ENCODE peak calls at places on chromosomes 4 and X, in nine cellular contexts. One of them, this sample, is unnamed.

GRCh38 chrX:72572248-72573157 is at the start of gene HDAC8:
- DNase-seq in uterus: peak
- DNase-seq in heart left ventricle: peak
- DNase-seq in Peyer's patch: peak
- DNase-seq in HCT116: peak
- DNase-seq in ovary: peak
- DNase-seq in lower leg skin: peak
- DNase-seq in adrenal gland: peak
- DNase-seq in breast epithelium: peak
- DNase-seq in this sample: peak

GRCh38 chr4:20252656-20253271 is 1.1 kb downstream of the SLIT2 start:
- DNase-seq in uterus: peak
- DNase-seq in heart left ventricle: peak
- DNase-seq in Peyer's patch: no peak
- DNase-seq in HCT116: no peak
- DNase-seq in ovary: peak
- DNase-seq in lower leg skin: peak
- DNase-seq in adrenal gland: peak
- DNase-seq in breast epithelium: peak
- DNase-seq in this sample: peak

GRCh38 chr4:169311643-169312365 is 41.0 kb upstream of the SH3RF1 start:
- DNase-seq in uterus: no peak
- DNase-seq in heart left ventricle: no peak
- DNase-seq in Peyer's patch: no peak
- DNase-seq in HCT116: peak
- DNase-seq in ovary: peak
- DNase-seq in lower leg skin: no peak
- DNase-seq in adrenal gland: peak
- DNase-seq in breast epithelium: no peak
- DNase-seq in this sample: no peak

GRCh38 chr4:8046925-8047541 is 107.4 kb upstream of the AFAP1 start:
- DNase-seq in uterus: no peak
- DNase-seq in heart left ventricle: no peak
- DNase-seq in Peyer's patch: no peak
- DNase-seq in HCT116: no peak
- DNase-seq in ovary: no peak
- DNase-seq in lower leg skin: no peak
- DNase-seq in adrenal gland: no peak
- DNase-seq in breast epithelium: no peak
- DNase-seq in this sample: peak

GRCh38 chrX:57227691-57228090 is 58.8 kb upstream of the FAAH2 start:
- DNase-seq in uterus: no peak
- DNase-seq in heart left ventricle: no peak
- DNase-seq in Peyer's patch: no peak
- DNase-seq in HCT116: no peak
- DNase-seq in ovary: no peak
- DNase-seq in lower leg skin: no peak
- DNase-seq in adrenal gland: no peak
- DNase-seq in breast epithelium: no peak
- DNase-seq in this sample: no peak

GRCh38 chr4:15891312-15891711 is 47.2 kb downstream of the FGFBP1 start:
- DNase-seq in uterus: no peak
- DNase-seq in heart left ventricle: no peak
- DNase-seq in Peyer's patch: no peak
- DNase-seq in HCT116: no peak
- DNase-seq in ovary: no peak
- DNase-seq in lower leg skin: no peak
- DNase-seq in adrenal gland: no peak
- DNase-seq in breast epithelium: no peak
- DNase-seq in this sample: no peak

GRCh38 chrX:1394731-1395501 is 3.0 kb upstream of the SLC25A6 start:
- DNase-seq in uterus: no peak
- DNase-seq in heart left ventricle: peak
- DNase-seq in Peyer's patch: no peak
- DNase-seq in HCT116: no peak
- DNase-seq in ovary: peak
- DNase-seq in lower leg skin: no peak
- DNase-seq in adrenal gland: peak
- DNase-seq in breast epithelium: peak
- DNase-seq in this sample: no peak

GRCh38 chr4:122602277-122603142 is 18.4 kb downstream of the IL21 start:
- DNase-seq in uterus: no peak
- DNase-seq in heart left ventricle: no peak
- DNase-seq in Peyer's patch: no peak
- DNase-seq in HCT116: peak
- DNase-seq in ovary: no peak
- DNase-seq in lower leg skin: no peak
- DNase-seq in adrenal gland: no peak
- DNase-seq in breast epithelium: no peak
- DNase-seq in this sample: no peak

GRCh38 chrX:115535421-115535820 is 25.6 kb upstream of the PLS3 start:
- DNase-seq in uterus: no peak
- DNase-seq in heart left ventricle: no peak
- DNase-seq in Peyer's patch: no peak
- DNase-seq in HCT116: no peak
- DNase-seq in ovary: no peak
- DNase-seq in lower leg skin: no peak
- DNase-seq in adrenal gland: no peak
- DNase-seq in breast epithelium: no peak
- DNase-seq in this sample: no peak

GRCh38 chrX:44094821-44095530 is 121.8 kb upstream of the NDP start:
- DNase-seq in uterus: no peak
- DNase-seq in heart left ventricle: no peak
- DNase-seq in Peyer's patch: no peak
- DNase-seq in HCT116: no peak
- DNase-seq in ovary: no peak
- DNase-seq in lower leg skin: no peak
- DNase-seq in adrenal gland: no peak
- DNase-seq in breast epithelium: no peak
- DNase-seq in this sample: no peak

GRCh38 chrX:139882299-139882698 is 50.6 kb downstream of the ATP11C start:
- DNase-seq in uterus: no peak
- DNase-seq in heart left ventricle: no peak
- DNase-seq in Peyer's patch: no peak
- DNase-seq in HCT116: no peak
- DNase-seq in ovary: no peak
- DNase-seq in lower leg skin: no peak
- DNase-seq in adrenal gland: no peak
- DNase-seq in breast epithelium: no peak
- DNase-seq in this sample: no peak

GRCh38 chrX:12814434-12814833 is 23.2 kb downstream of the PRPS2 start:
- DNase-seq in uterus: no peak
- DNase-seq in heart left ventricle: no peak
- DNase-seq in Peyer's patch: peak
- DNase-seq in HCT116: no peak
- DNase-seq in ovary: no peak
- DNase-seq in lower leg skin: no peak
- DNase-seq in adrenal gland: peak
- DNase-seq in breast epithelium: no peak
- DNase-seq in this sample: no peak

GRCh38 chr4:77852892-77853495 is 9.6 kb upstream of the MRPL1 start:
- DNase-seq in uterus: no peak
- DNase-seq in heart left ventricle: no peak
- DNase-seq in Peyer's patch: peak
- DNase-seq in HCT116: no peak
- DNase-seq in ovary: no peak
- DNase-seq in lower leg skin: no peak
- DNase-seq in adrenal gland: no peak
- DNase-seq in breast epithelium: no peak
- DNase-seq in this sample: peak

GRCh38 chr4:47483722-47484121 is 1.4 kb upstream of the ATP10D start:
- DNase-seq in uterus: no peak
- DNase-seq in heart left ventricle: no peak
- DNase-seq in Peyer's patch: no peak
- DNase-seq in HCT116: no peak
- DNase-seq in ovary: no peak
- DNase-seq in lower leg skin: peak
- DNase-seq in adrenal gland: no peak
- DNase-seq in breast epithelium: no peak
- DNase-seq in this sample: no peak

GRCh38 chrX:154352466-154352865 is 22.0 kb downstream of the FLNA start:
- DNase-seq in uterus: no peak
- DNase-seq in heart left ventricle: no peak
- DNase-seq in Peyer's patch: no peak
- DNase-seq in HCT116: no peak
- DNase-seq in ovary: no peak
- DNase-seq in lower leg skin: no peak
- DNase-seq in adrenal gland: no peak
- DNase-seq in breast epithelium: no peak
- DNase-seq in this sample: no peak

GRCh38 chr4:19772581-19772980 is 479.1 kb upstream of the SLIT2 start:
- DNase-seq in uterus: no peak
- DNase-seq in heart left ventricle: no peak
- DNase-seq in Peyer's patch: no peak
- DNase-seq in HCT116: no peak
- DNase-seq in ovary: no peak
- DNase-seq in lower leg skin: no peak
- DNase-seq in adrenal gland: no peak
- DNase-seq in breast epithelium: no peak
- DNase-seq in this sample: no peak

GRCh38 chrX:140163376-140164159 is 198.2 kb upstream of the CXorf66 start:
- DNase-seq in uterus: no peak
- DNase-seq in heart left ventricle: no peak
- DNase-seq in Peyer's patch: no peak
- DNase-seq in HCT116: no peak
- DNase-seq in ovary: no peak
- DNase-seq in lower leg skin: no peak
- DNase-seq in adrenal gland: no peak
- DNase-seq in breast epithelium: no peak
- DNase-seq in this sample: no peak

GRCh38 chrX:18596096-18596495 is 75.8 kb downstream of the RS1 start:
- DNase-seq in uterus: no peak
- DNase-seq in heart left ventricle: no peak
- DNase-seq in Peyer's patch: no peak
- DNase-seq in HCT116: no peak
- DNase-seq in ovary: no peak
- DNase-seq in lower leg skin: no peak
- DNase-seq in adrenal gland: no peak
- DNase-seq in breast epithelium: no peak
- DNase-seq in this sample: no peak

GRCh38 chrX:15838017-15838416 is 16.6 kb downstream of the AP1S2 start:
- DNase-seq in uterus: no peak
- DNase-seq in heart left ventricle: no peak
- DNase-seq in Peyer's patch: no peak
- DNase-seq in HCT116: no peak
- DNase-seq in ovary: no peak
- DNase-seq in lower leg skin: no peak
- DNase-seq in adrenal gland: no peak
- DNase-seq in breast epithelium: no peak
- DNase-seq in this sample: no peak
- TF ChIP-seq CTCF in uterus: no peak
- TF ChIP-seq CTCF in heart left ventricle: no peak
- TF ChIP-seq CTCF in Peyer's patch: no peak
- TF ChIP-seq CTCF in HCT116: peak
- TF ChIP-seq CTCF in ovary: no peak
- TF ChIP-seq CTCF in lower leg skin: no peak
- TF ChIP-seq CTCF in adrenal gland: no peak
- TF ChIP-seq CTCF in breast epithelium: no peak
- TF ChIP-seq CTCF in this sample: no peak

DNA sequence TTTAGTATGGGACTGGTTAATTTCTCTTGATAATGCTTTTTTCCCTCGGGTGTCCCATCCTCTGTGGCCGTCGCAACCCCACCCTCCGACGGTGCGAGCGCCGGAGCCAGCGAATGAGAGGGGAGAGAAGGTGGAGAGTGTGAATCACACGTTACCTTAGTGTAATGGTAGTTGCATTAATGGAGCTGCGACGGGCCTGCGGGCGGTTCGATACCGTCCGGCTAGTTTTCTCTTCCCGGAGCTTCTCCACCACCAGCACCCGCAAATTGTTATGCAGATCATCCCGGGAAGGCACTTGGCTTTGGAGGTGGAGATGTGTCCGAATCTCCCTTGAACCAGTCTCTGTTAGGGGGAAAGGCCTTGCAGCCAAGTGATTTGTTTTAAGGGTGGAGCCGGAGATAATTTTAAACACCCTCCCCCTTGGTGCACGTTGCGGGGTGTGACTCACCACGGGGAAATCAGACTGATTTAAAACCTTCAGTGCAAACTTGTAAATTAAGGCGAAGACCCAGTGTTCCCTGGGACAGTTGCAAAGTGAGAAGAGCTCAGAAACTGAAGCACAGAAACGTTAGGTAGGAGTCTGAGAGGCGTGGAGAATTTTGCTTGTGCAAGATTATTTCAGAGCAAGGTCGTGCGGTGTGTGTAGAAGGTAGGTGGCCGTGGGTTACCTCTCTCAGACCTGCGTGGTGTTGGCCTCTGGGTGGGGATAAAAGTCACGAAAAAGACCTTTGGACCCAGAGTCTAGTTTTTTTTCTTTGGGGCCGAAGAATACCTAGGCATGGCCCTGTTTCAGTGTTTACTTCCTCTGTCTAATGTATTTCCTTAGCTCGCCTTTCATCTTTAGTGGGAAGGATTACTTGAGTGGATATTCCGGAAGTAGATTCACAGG is 1.3 kb downstream of the AFF1 start:
- DNase-seq in uterus: peak
- DNase-seq in heart left ventricle: peak
- DNase-seq in Peyer's patch: peak
- DNase-seq in HCT116: peak
- DNase-seq in ovary: peak
- DNase-seq in lower leg skin: peak
- DNase-seq in adrenal gland: peak
- DNase-seq in breast epithelium: no peak
- DNase-seq in this sample: peak
- TF ChIP-seq POLR2A in uterus: peak
- TF ChIP-seq POLR2A in heart left ventricle: peak
- TF ChIP-seq POLR2A in Peyer's patch: no peak
- TF ChIP-seq POLR2A in HCT116: no peak
- TF ChIP-seq POLR2A in ovary: peak
- TF ChIP-seq POLR2A in lower leg skin: no peak
- TF ChIP-seq POLR2A in adrenal gland: peak
- TF ChIP-seq POLR2A in breast epithelium: peak
- TF ChIP-seq POLR2A in this sample: no peak

GRCh38 chrX:22278375-22278774 is 5.7 kb downstream of the CBLL2 start:
- DNase-seq in uterus: no peak
- DNase-seq in heart left ventricle: no peak
- DNase-seq in Peyer's patch: no peak
- DNase-seq in HCT116: no peak
- DNase-seq in ovary: no peak
- DNase-seq in lower leg skin: no peak
- DNase-seq in adrenal gland: no peak
- DNase-seq in breast epithelium: no peak
- DNase-seq in this sample: no peak
- TF ChIP-seq CTCF in uterus: no peak
- TF ChIP-seq CTCF in heart left ventricle: no peak
- TF ChIP-seq CTCF in Peyer's patch: no peak
- TF ChIP-seq CTCF in HCT116: peak
- TF ChIP-seq CTCF in ovary: no peak
- TF ChIP-seq CTCF in lower leg skin: no peak
- TF ChIP-seq CTCF in adrenal gland: no peak
- TF ChIP-seq CTCF in breast epithelium: no peak
- TF ChIP-seq CTCF in this sample: no peak

DNA sequence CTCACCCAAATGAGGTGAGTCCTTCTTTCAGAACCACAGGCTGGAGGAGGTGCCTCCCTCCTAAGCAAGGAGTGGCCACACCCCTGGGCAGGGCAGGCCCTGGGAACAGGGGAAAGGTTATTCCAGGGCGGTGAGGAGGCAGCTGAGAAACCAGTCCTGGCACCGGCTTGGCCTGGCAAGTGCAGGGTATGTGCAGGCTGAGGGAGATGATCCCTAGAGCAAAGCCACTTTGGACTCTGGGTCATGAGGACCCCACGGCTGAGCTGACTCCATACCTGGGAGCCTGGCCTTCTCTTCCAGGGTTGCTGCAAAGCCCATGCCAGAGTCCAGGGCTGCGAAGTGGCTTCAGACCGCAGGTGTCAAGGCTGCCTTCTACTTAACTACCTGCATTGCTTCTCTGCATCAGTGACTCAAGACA is 49.5 kb upstream of the HELT start:
- DNase-seq in uterus: no peak
- DNase-seq in heart left ventricle: peak
- DNase-seq in Peyer's patch: no peak
- DNase-seq in HCT116: no peak
- DNase-seq in ovary: no peak
- DNase-seq in lower leg skin: peak
- DNase-seq in adrenal gland: no peak
- DNase-seq in breast epithelium: peak
- DNase-seq in this sample: peak
- TF ChIP-seq POLR2A in uterus: no peak
- TF ChIP-seq POLR2A in heart left ventricle: no peak
- TF ChIP-seq POLR2A in Peyer's patch: no peak
- TF ChIP-seq POLR2A in HCT116: no peak
- TF ChIP-seq POLR2A in ovary: no peak
- TF ChIP-seq POLR2A in lower leg skin: no peak
- TF ChIP-seq POLR2A in adrenal gland: no peak
- TF ChIP-seq POLR2A in breast epithelium: no peak
- TF ChIP-seq POLR2A in this sample: no peak